ENCODE peak calls at places on chromosomes 2 and 18, in four cellular contexts. One of them, this sample, is unnamed.

GRCh38 chr18:22320155-22320554 is 97.6 kb downstream of the CTAGE1 start:
- DNase-seq in adipocyte: no peak
- DNase-seq in CD8-positive, alpha-beta memory T cell: no peak
- DNase-seq in naive thymus-derived CD4-positive, alpha-beta T cell: no peak
- DNase-seq in this sample: no peak

GRCh38 chr2:23384551-23385349 is at the start of gene KLHL29:
- DNase-seq in CD8-positive, alpha-beta memory T cell: peak; percentile 62
- DNase-seq in adipocyte: peak; percentile 91
- DNase-seq in naive thymus-derived CD4-positive, alpha-beta T cell: peak; percentile 56
- DNase-seq in this sample: no peak

GRCh38 chr2:16727256-16727655 is 61.6 kb upstream of the CYRIA start:
- DNase-seq in CD8-positive, alpha-beta memory T cell: no peak
- DNase-seq in adipocyte: peak; percentile 3
- DNase-seq in naive thymus-derived CD4-positive, alpha-beta T cell: no peak
- DNase-seq in this sample: no peak

GRCh38 chr2:233131991-233132390 is 71.8 kb downstream of the INPP5D start:
- DNase-seq in CD8-positive, alpha-beta memory T cell: no peak
- DNase-seq in naive thymus-derived CD4-positive, alpha-beta T cell: no peak
- DNase-seq in adipocyte: no peak
- DNase-seq in this sample: no peak

GRCh38 chr18:36281941-36282340 is 15.6 kb upstream of the FHOD3 start:
- DNase-seq in adipocyte: no peak
- DNase-seq in CD8-positive, alpha-beta memory T cell: no peak
- DNase-seq in naive thymus-derived CD4-positive, alpha-beta T cell: no peak
- DNase-seq in this sample: no peak

GRCh38 chr2:189576361-189576760 is 4.2 kb downstream of the SLC40A1 start:
- DNase-seq in CD8-positive, alpha-beta memory T cell: no peak
- DNase-seq in adipocyte: no peak
- DNase-seq in naive thymus-derived CD4-positive, alpha-beta T cell: no peak
- DNase-seq in this sample: no peak

GRCh38 chr2:135785032-135785431 is 43.4 kb downstream of the UBXN4 start:
- DNase-seq in CD8-positive, alpha-beta memory T cell: no peak
- DNase-seq in naive thymus-derived CD4-positive, alpha-beta T cell: no peak
- DNase-seq in adipocyte: peak; percentile 11
- DNase-seq in this sample: no peak

GRCh38 chr2:36951574-36951973 is 14.8 kb downstream of the STRN start:
- DNase-seq in adipocyte: peak; percentile 42
- DNase-seq in naive thymus-derived CD4-positive, alpha-beta T cell: no peak
- DNase-seq in CD8-positive, alpha-beta memory T cell: no peak
- DNase-seq in this sample: no peak

GRCh38 chr2:237361194-237361986 is 52.6 kb downstream of the COL6A3 start:
- DNase-seq in naive thymus-derived CD4-positive, alpha-beta T cell: no peak
- DNase-seq in adipocyte: no peak
- DNase-seq in CD8-positive, alpha-beta memory T cell: no peak
- DNase-seq in this sample: no peak

GRCh38 chr2:26394694-26395093 is 7.0 kb upstream of the DRC1 start:
- DNase-seq in adipocyte: no peak
- DNase-seq in naive thymus-derived CD4-positive, alpha-beta T cell: no peak
- DNase-seq in CD8-positive, alpha-beta memory T cell: no peak
- DNase-seq in this sample: no peak

GRCh38 chr18:42137671-42138375 is 182.8 kb downstream of the PIK3C3 start:
- DNase-seq in naive thymus-derived CD4-positive, alpha-beta T cell: no peak
- DNase-seq in CD8-positive, alpha-beta memory T cell: no peak
- DNase-seq in adipocyte: no peak
- DNase-seq in this sample: no peak

GRCh38 chr18:41501848-41502247 is 453.2 kb upstream of the PIK3C3 start:
- DNase-seq in adipocyte: no peak
- DNase-seq in naive thymus-derived CD4-positive, alpha-beta T cell: no peak
- DNase-seq in CD8-positive, alpha-beta memory T cell: no peak
- DNase-seq in this sample: no peak

DNA sequence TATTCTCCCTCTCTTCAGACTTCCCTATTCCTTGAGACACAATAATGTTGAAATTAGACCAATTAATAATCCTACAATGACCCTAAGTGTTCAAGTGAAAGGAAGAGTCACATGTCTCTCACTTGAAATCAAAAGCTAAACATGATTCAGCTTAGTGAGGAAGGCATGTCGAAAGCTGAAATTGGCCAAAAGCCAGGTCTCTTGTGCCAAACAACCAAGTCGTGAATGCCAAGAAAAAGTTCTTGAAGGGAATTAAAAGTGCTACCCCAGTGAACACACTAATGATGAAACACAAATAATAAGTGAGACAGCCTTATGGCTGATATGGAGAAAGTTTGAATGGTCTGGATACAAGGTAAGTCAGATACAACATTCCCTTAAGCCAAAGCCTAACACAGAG is 115.4 kb downstream of the PXDN start:
- DNase-seq in CD8-positive, alpha-beta memory T cell: no peak
- DNase-seq in naive thymus-derived CD4-positive, alpha-beta T cell: no peak
- DNase-seq in adipocyte: peak; percentile 57
- DNase-seq in this sample: no peak
- H3K4me1 ChIP-seq in CD8-positive, alpha-beta memory T cell: no peaks in the 10 kb centered on the region
- H3K4me1 ChIP-seq in naive thymus-derived CD4-positive, alpha-beta T cell: no peaks in the 10 kb centered on the region
- H3K4me1 ChIP-seq in adipocyte: peaks cover 25% of the 10 kb centered on the region
- H3K4me1 ChIP-seq in this sample: no peaks in the 10 kb centered on the region

GRCh38 chr18:75916641-75916982 is 489.1 kb upstream of the SMIM21 start:
- DNase-seq in adipocyte: no peak
- DNase-seq in CD8-positive, alpha-beta memory T cell: no peak
- DNase-seq in naive thymus-derived CD4-positive, alpha-beta T cell: no peak
- DNase-seq in this sample: no peak

GRCh38 chr18:75915941-75916640 is 488.6 kb upstream of the SMIM21 start:
- DNase-seq in CD8-positive, alpha-beta memory T cell: no peak
- DNase-seq in naive thymus-derived CD4-positive, alpha-beta T cell: no peak
- DNase-seq in adipocyte: no peak
- DNase-seq in this sample: no peak
- H3K4me3 ChIP-seq in CD8-positive, alpha-beta memory T cell: no peak overlapping the region
- H3K4me3 ChIP-seq in naive thymus-derived CD4-positive, alpha-beta T cell: no peak overlapping the region
- H3K4me3 ChIP-seq in adipocyte: peak overlapping the region; percentile 68
- H3K4me3 ChIP-seq in this sample: no peak overlapping the region

GRCh38 chr2:217631091-217631490 is 371.7 kb downstream of the TNS1 start:
- DNase-seq in naive thymus-derived CD4-positive, alpha-beta T cell: no peak
- DNase-seq in adipocyte: no peak
- DNase-seq in CD8-positive, alpha-beta memory T cell: no peak
- DNase-seq in this sample: no peak
- H3K4me1 ChIP-seq in naive thymus-derived CD4-positive, alpha-beta T cell: no peaks in the 10 kb centered on the region
- H3K4me1 ChIP-seq in adipocyte: peaks cover 7% of the 10 kb centered on the region
- H3K4me1 ChIP-seq in CD8-positive, alpha-beta memory T cell: no peaks in the 10 kb centered on the region
- H3K4me1 ChIP-seq in this sample: no peaks in the 10 kb centered on the region

DNA sequence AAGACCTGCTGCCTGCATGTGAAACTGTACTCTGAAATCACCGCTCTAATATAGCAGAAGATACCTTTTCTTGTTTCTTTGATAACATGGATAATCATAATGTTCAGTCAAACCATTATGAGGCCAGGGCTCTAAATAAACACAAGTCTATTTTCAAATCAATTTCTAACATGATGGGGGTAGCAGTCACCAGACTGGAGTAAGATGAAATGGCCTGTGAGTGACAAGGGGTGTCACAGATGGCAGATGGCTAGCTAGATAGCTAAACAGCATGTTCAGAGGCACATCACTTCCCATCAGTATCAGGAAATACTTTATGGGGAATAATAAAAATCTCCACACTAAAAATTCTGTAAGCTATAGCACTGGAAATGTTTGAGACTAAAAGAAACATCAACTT is 14.0 kb downstream of the MBD2 start:
- DNase-seq in adipocyte: no peak
- DNase-seq in CD8-positive, alpha-beta memory T cell: no peak
- DNase-seq in naive thymus-derived CD4-positive, alpha-beta T cell: no peak
- DNase-seq in this sample: no peak
- H3K4me3 ChIP-seq in adipocyte: no peak overlapping the region
- H3K4me3 ChIP-seq in CD8-positive, alpha-beta memory T cell: no peak overlapping the region
- H3K4me3 ChIP-seq in naive thymus-derived CD4-positive, alpha-beta T cell: no peak overlapping the region
- H3K4me3 ChIP-seq in this sample: no peak overlapping the region

GRCh38 chr2:71695235-71696120 is 242.1 kb downstream of the DYSF start:
- DNase-seq in adipocyte: no peak
- DNase-seq in CD8-positive, alpha-beta memory T cell: no peak
- DNase-seq in naive thymus-derived CD4-positive, alpha-beta T cell: no peak
- DNase-seq in this sample: no peak
- H3K4me1 ChIP-seq in adipocyte: peaks cover 6% of the 10 kb centered on the region
- H3K4me1 ChIP-seq in CD8-positive, alpha-beta memory T cell: no peaks in the 10 kb centered on the region
- H3K4me1 ChIP-seq in naive thymus-derived CD4-positive, alpha-beta T cell: no peaks in the 10 kb centered on the region
- H3K4me1 ChIP-seq in this sample: no peaks in the 10 kb centered on the region

GRCh38 chr2:172685467-172685866 is 50.2 kb upstream of the RAPGEF4 start:
- DNase-seq in adipocyte: no peak
- DNase-seq in CD8-positive, alpha-beta memory T cell: no peak
- DNase-seq in naive thymus-derived CD4-positive, alpha-beta T cell: no peak
- DNase-seq in this sample: no peak
- H3K4me3 ChIP-seq in adipocyte: no peak overlapping the region
- H3K4me3 ChIP-seq in CD8-positive, alpha-beta memory T cell: no peak overlapping the region
- H3K4me3 ChIP-seq in naive thymus-derived CD4-positive, alpha-beta T cell: no peak overlapping the region
- H3K4me3 ChIP-seq in this sample: no peak overlapping the region